ENCODE peak calls at places on chromosomes 12 and 14, in four cellular contexts. X is HuH-7.5, G is AG08396, N is adipocyte. V is an unnamed sample.

GRCh38 chr12:85405781-85406522 is 125.9 kb downstream of the ALX1 start:
- DNase-seq in N (peak; percentile 92), X (no peak), G (no peak), V (peak; percentile 87)

GRCh38 chr12:112686373-112686772 is 105.2 kb upstream of the RPH3A start:
- DNase-seq in G (no peak), X (no peak), N (peak; percentile 7), V (peak; percentile 8)

GRCh38 chr12:24562761-24563392 is 386.0 kb downstream of the BCAT1 start:
- DNase-seq in G (peak; percentile 65), X (peak; percentile 47), N (peak; percentile 50), V (peak; percentile 76)

GRCh38 chr14:52313903-52314481 is at the start of gene PTGER2:
- DNase-seq in G (peak; percentile 95), N (peak; percentile 97), X (peak; percentile 48), V (peak; percentile 94)

GRCh38 chr14:64244279-64244678 is 49.9 kb downstream of the ESR2 start:
- DNase-seq in G (no peak), X (no peak), N (no peak), V (no peak)

GRCh38 chr12:1798734-1799067 is 21.7 kb upstream of the LRTM2 start:
- DNase-seq in G (no peak), N (no peak), X (no peak), V (no peak)

GRCh38 chr12:124774054-124774461 is 89.6 kb downstream of the SCARB1 start:
- DNase-seq in G (no peak), X (no peak), N (peak; percentile 28), V (no peak)

GRCh38 chr14:90111895-90112534 is 50.2 kb downstream of the KCNK13 start:
- DNase-seq in X (no peak), N (peak; percentile 27), G (peak; percentile 56), V (no peak)

GRCh38 chr14:90795744-90796143 is 20.5 kb downstream of the TTC7B start:
- DNase-seq in X (no peak), N (peak; percentile 59), G (peak; percentile 73), V (peak; percentile 74)

GRCh38 chr14:60616326-60617044 is 32.8 kb downstream of the SIX1 start:
- DNase-seq in N (no peak), G (no peak), X (no peak), V (no peak)

GRCh38 chr12:79933580-79934264 is 1.2 kb downstream of the PPP1R12A start:
- DNase-seq in X (no peak), G (no peak), N (peak; percentile 55), V (peak; percentile 14)

GRCh38 chr12:40325349-40325960 is 100.7 kb downstream of the LRRK2 start:
- DNase-seq in N (peak; percentile 18), X (peak; percentile 9), G (peak; percentile 5), V (no peak)

GRCh38 chr12:116276433-116277216 is 868 bp downstream of the MED13L start:
- DNase-seq in N (peak; percentile 89), X (peak; percentile 58), G (peak; percentile 68), V (peak; percentile 86)

V was measured in cardiac muscle cell.